ENCODE peak calls at places on chromosomes 2 and 18, in four cellular contexts. G, N, M and A are unnamed samples.

GRCh38 chr18:75240433-75240832 is 29.8 kb downstream of the TSHZ1 start:
- DNase-seq in G (no peak), N (no peak), M (no peak), A (no peak)

GRCh38 chr2:44528595-44528994 is 166.8 kb downstream of the CAMKMT start:
- DNase-seq in G (no peak), N (no peak), M (no peak), A (no peak)

GRCh38 chr18:54261894-54262293 is 7.4 kb upstream of the POLI start:
- DNase-seq in G (no peak), N (no peak), M (peak), A (no peak)

GRCh38 chr2:64525323-64525625 is 1.1 kb downstream of the AFTPH start:
- DNase-seq in G (no peak), N (peak), M (peak), A (no peak)

GRCh38 chr2:240013343-240013742 is 11.8 kb downstream of the NDUFA10 start:
- DNase-seq in G (no peak), N (no peak), M (no peak), A (no peak)

GRCh38 chr2:8608411-8608954 is 73.4 kb upstream of the ID2 start:
- DNase-seq in G (no peak), N (no peak), M (no peak), A (no peak)

GRCh38 chr2:58054264-58054663 is 7.7 kb downstream of the VRK2 start:
- DNase-seq in G (no peak), N (no peak), M (no peak), A (no peak)

GRCh38 chr2:79375817-79376216 is 137.0 kb upstream of the CTNNA2 start:
- DNase-seq in G (no peak), N (no peak), M (no peak), A (no peak)

GRCh38 chr2:240213226-240213475 is 72.7 kb upstream of the OTOS start:
- DNase-seq in G (no peak), N (no peak), M (no peak), A (no peak)

GRCh38 chr2:46173030-46173429 is 124.2 kb upstream of the EPAS1 start:
- DNase-seq in G (no peak), N (no peak), M (no peak), A (no peak)

GRCh38 chr2:132374961-132375360 is 41.6 kb upstream of the GPR39 start:
- DNase-seq in G (no peak), N (no peak), M (no peak), A (no peak)

GRCh38 chr2:197144183-197144582 is 166.4 kb downstream of the ANKRD44 start:
- DNase-seq in G (no peak), N (no peak), M (no peak), A (no peak)

GRCh38 chr18:23881778-23882177 is 132.8 kb upstream of the TTC39C start:
- DNase-seq in G (no peak), N (no peak), M (no peak), A (no peak)

DNA sequence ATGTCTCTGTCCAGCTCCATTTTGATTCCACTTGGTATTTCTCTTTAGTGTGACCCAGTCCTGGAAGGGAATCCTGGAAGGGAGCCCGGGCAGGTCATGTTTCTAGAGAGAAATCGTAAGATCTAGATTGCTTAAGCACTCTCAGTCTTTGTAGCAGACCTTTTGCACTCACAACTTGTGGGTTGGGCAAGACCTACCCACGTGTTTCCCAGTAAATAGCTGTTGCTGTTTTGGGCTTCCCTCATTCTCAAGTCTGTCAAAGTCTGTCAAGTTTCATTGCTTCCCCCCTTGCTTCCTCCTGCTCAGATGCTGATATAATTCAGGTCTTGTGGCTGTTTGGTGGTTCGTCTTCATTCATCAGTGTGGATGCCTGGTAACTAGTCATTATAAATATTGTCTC is 17.4 kb upstream of the NEMP2 start:
- DNase-seq in G (no peak), N (no peak), M (no peak), A (no peak)
- TF ChIP-seq RNF2 in G (no peak), N (no peak), M (no peak), A (no peak)

GRCh38 chr2:19368760-19369159 is 10.3 kb upstream of the OSR1 start:
- DNase-seq in G (no peak), N (no peak), M (no peak), A (no peak)

GRCh38 chr2:19371996-19372582 is 13.7 kb upstream of the OSR1 start:
- DNase-seq in G (no peak), N (no peak), M (no peak), A (no peak)

GRCh38 chr2:19373352-19373751 is 14.9 kb upstream of the OSR1 start:
- DNase-seq in G (no peak), N (no peak), M (no peak), A (no peak)

GRCh38 chr2:19367346-19367745 is 8.9 kb upstream of the OSR1 start:
- DNase-seq in G (no peak), N (no peak), M (no peak), A (no peak)

GRCh38 chr2:19369341-19369955 is 11.0 kb upstream of the OSR1 start:
- DNase-seq in G (no peak), N (peak), M (no peak), A (no peak)
- TF ChIP-seq RNF2 in G (no peak), N (no peak), M (no peak), A (no peak)

GRCh38 chr2:54862229-54862628 is 138.8 kb downstream of the EML6 start:
- DNase-seq in G (no peak), N (no peak), M (no peak), A (no peak)

GRCh38 chr2:54859416-54859815 is 136.0 kb downstream of the EML6 start:
- DNase-seq in G (no peak), N (no peak), M (peak), A (no peak)

GRCh38 chr2:54862742-54863141 is 139.3 kb downstream of the EML6 start:
- DNase-seq in G (no peak), N (no peak), M (no peak), A (no peak)

GRCh38 chr2:54858021-54858681 is 134.7 kb downstream of the EML6 start:
- DNase-seq in G (no peak), N (peak), M (no peak), A (no peak)

DNA sequence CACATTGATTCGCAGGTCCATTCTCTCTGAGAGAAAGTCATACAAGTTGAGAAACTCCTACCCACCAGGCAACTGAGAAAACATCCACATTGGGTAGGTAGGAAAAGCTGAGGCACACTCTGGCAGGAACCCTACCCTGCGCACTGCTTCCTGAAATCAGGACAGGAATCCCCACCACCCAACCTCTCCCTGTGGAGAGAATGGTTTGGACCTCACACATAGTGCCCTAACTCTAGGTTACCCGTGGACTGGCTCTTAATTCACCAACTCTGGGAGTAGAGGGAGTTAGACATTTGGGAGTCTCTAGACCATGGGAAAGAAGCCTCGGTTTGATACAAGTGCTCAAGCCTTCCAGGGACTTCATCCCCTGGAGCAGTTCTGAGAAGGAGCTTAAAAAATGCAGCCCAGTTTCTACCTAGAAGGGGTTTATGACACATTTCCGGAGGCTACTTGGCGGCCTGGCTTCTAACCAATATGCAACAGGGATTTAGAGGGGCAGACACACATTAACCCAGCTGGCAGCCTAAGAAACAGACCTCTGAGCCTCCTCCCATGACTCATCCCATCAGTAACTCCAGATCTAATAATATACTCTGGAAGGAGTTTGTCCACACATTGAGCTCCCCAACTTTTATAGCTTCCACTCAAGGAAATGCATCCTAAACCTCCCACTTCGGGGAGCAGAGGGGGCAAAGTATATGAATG is 136.7 kb downstream of the EML6 start:
- DNase-seq in G (no peak), N (no peak), M (no peak), A (peak)
- TF ChIP-seq RNF2 in G (no peak), N (no peak), M (no peak), A (no peak)

GRCh38 chr2:201090574-201090973 is 18.8 kb downstream of the NDUFB3 start:
- DNase-seq in G (no peak), N (no peak), M (no peak), A (no peak)

GRCh38 chr2:201084863-201085262 is 13.1 kb downstream of the NDUFB3 start:
- DNase-seq in G (no peak), N (no peak), M (no peak), A (no peak)
- TF ChIP-seq RNF2 in G (no peak), N (no peak), M (no peak), A (no peak)

DNA sequence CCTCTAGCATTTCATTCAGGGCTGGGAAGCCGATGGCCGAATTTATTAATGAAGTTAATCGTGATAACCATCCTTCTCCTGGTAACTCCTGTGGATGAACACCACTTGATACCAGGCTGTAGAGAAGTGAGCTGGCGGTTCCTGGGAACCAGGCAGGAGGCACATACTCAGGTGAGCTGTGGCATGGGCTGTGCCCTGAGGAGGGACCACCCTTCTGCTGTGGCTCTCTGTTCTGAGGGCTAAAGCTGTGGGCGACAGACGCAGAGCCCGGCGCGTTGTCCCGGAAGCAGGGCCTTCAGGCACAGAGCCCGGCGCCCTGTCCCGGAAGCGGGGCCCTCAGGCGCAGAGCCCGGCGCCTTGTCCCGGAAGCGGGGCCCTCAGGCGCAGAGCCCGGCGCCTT is 462.3 kb upstream of the SALL3 start:
- DNase-seq in G (no peak), N (no peak), M (no peak), A (no peak)
- TF ChIP-seq RNF2 in G (no peak), N (no peak), M (no peak), A (no peak)

GRCh38 chr2:160621748-160622147 is 128.1 kb upstream of the RBMS1 start:
- DNase-seq in G (no peak), N (peak), M (no peak), A (no peak)
- TF ChIP-seq RNF2 in G (no peak), N (no peak), M (no peak), A (no peak)